ENCODE peak calls at places on chromosomes 16 and 17, in six cellular contexts. B, V, T, E, Z and I are unnamed samples.

GRCh38 chr17:69500911-69501429 is 86.5 kb downstream of the MAP2K6 start:
- DNase-seq in E (no peak), B (no peak), T (no peak), Z (no peak), V (no peak), I (peak)

GRCh38 chr16:81535679-81536360 is 91.2 kb downstream of the CMIP start:
- DNase-seq in V (no peak), E (no peak), Z (no peak), B (no peak), T (no peak), I (no peak)

GRCh38 chr17:82400830-82401229 is 17.3 kb upstream of the HEXD start:
- DNase-seq in B (no peak), Z (no peak), T (no peak), V (no peak), E (no peak), I (no peak)

GRCh38 chr16:20073203-20074088 is at the start of gene GPR139:
- DNase-seq in E (peak), V (no peak), T (peak), Z (no peak), B (no peak), I (peak)

GRCh38 chr17:13273744-13274295 is 256.0 kb upstream of the ELAC2 start:
- DNase-seq in B (peak), E (no peak), Z (no peak), T (no peak), V (peak), I (no peak)

GRCh38 chr16:61146429-61146828 is 889.8 kb downstream of the CDH8 start:
- DNase-seq in B (no peak), E (no peak), V (no peak), Z (no peak), T (no peak), I (no peak)

GRCh38 chr17:28950017-28950751 is 1.1 kb downstream of the PHF12 start:
- DNase-seq in B (peak), Z (peak), E (peak), T (peak), V (no peak), I (peak)

GRCh38 chr16:22282254-22282892 is 14.8 kb upstream of the POLR3E start:
- DNase-seq in V (no peak), Z (no peak), T (no peak), E (no peak), B (no peak), I (no peak)

GRCh38 chr16:56855936-56856335 is 9.1 kb upstream of the SLC12A3 start:
- DNase-seq in E (no peak), B (no peak), V (no peak), Z (no peak), T (no peak), I (no peak)

GRCh38 chr17:40086150-40087044 is 14.0 kb downstream of the NR1D1 start:
- DNase-seq in T (peak), E (peak), V (no peak), Z (peak), B (peak), I (peak)

GRCh38 chr16:50360033-50360778 is 8.6 kb downstream of the BRD7 start:
- DNase-seq in T (no peak), Z (no peak), V (peak), E (no peak), B (peak), I (no peak)

GRCh38 chr17:75921596-75921995 is 16.9 kb upstream of the MRPL38 start:
- DNase-seq in T (no peak), E (no peak), V (no peak), Z (no peak), B (no peak), I (no peak)

GRCh38 chr16:23847251-23847650 is 11.5 kb downstream of the PRKCB start:
- DNase-seq in Z (no peak), B (no peak), T (no peak), E (no peak), V (no peak), I (no peak)

GRCh38 chr16:83840060-83840617 is 32.4 kb downstream of the HSBP1 start:
- DNase-seq in E (no peak), B (no peak), T (no peak), Z (no peak), V (no peak), I (no peak)

GRCh38 chr17:49204521-49204920 is 5.9 kb downstream of the GNGT2 start:
- DNase-seq in T (no peak), B (no peak), E (no peak), Z (no peak), V (no peak), I (no peak)

GRCh38 chr16:9259914-9260608 is 168.6 kb downstream of the HAPSTR1 start:
- DNase-seq in T (no peak), B (no peak), Z (no peak), V (no peak), E (no peak), I (no peak)

GRCh38 chr16:4488486-4488967 is 12.3 kb downstream of the HMOX2 start:
- DNase-seq in B (no peak), Z (no peak), V (no peak), T (no peak), E (no peak), I (no peak)

GRCh38 chr17:62974788-62975586 is 9.0 kb downstream of the TANC2 start:
- DNase-seq in T (no peak), B (no peak), V (no peak), Z (no peak), E (no peak), I (no peak)

GRCh38 chr17:77281024-77281903 is 140.5 kb downstream of the SEC14L1 start:
- DNase-seq in B (peak), E (peak), V (peak), T (peak), Z (peak), I (peak)

GRCh38 chr17:4741544-4741943 is 1.8 kb upstream of the CXCL16 start:
- DNase-seq in Z (no peak), B (no peak), T (no peak), V (no peak), E (no peak), I (no peak)

GRCh38 chr16:51951668-51952298 is 595.2 kb downstream of the TOX3 start:
- DNase-seq in V (no peak), Z (no peak), E (no peak), T (peak), B (no peak), I (peak)

GRCh38 chr17:57257911-57258885 is 1.9 kb downstream of the MSI2 start:
- DNase-seq in B (peak), V (peak), Z (no peak), E (no peak), T (no peak), I (peak)